ENCODE peak calls at places on chromosomes 1 and 21, in five cellular contexts. One of them, this sample, is unnamed. For H3K36me3, the result is how much of the 10 kb centered on the place peaks cover.

GRCh38 chr1:52436817-52437216 is 32.4 kb downstream of the PRPF38A start:
- DNase-seq in effector memory CD4-positive, alpha-beta T cell: no peak
- DNase-seq in esophagus squamous epithelium: no peak
- DNase-seq in HepG2: no peak
- DNase-seq in naive thymus-derived CD4-positive, alpha-beta T cell: no peak
- DNase-seq in this sample: no peak

GRCh38 chr1:59574085-59574484 is 240.7 kb upstream of the HOOK1 start:
- DNase-seq in effector memory CD4-positive, alpha-beta T cell: no peak
- DNase-seq in esophagus squamous epithelium: no peak
- DNase-seq in HepG2: no peak
- DNase-seq in naive thymus-derived CD4-positive, alpha-beta T cell: no peak
- DNase-seq in this sample: no peak

GRCh38 chr1:116873680-116874271 is 35.9 kb upstream of the PTGFRN start:
- DNase-seq in effector memory CD4-positive, alpha-beta T cell: no peak
- DNase-seq in esophagus squamous epithelium: no peak
- DNase-seq in HepG2: no peak
- DNase-seq in naive thymus-derived CD4-positive, alpha-beta T cell: no peak
- DNase-seq in this sample: no peak

GRCh38 chr1:214372092-214372491 is 91.1 kb downstream of the SMYD2 start:
- DNase-seq in effector memory CD4-positive, alpha-beta T cell: no peak
- DNase-seq in esophagus squamous epithelium: no peak
- DNase-seq in HepG2: no peak
- DNase-seq in naive thymus-derived CD4-positive, alpha-beta T cell: no peak
- DNase-seq in this sample: no peak

GRCh38 chr1:164830628-164831027 is 271.6 kb downstream of the PBX1 start:
- DNase-seq in effector memory CD4-positive, alpha-beta T cell: no peak
- DNase-seq in esophagus squamous epithelium: no peak
- DNase-seq in HepG2: no peak
- DNase-seq in naive thymus-derived CD4-positive, alpha-beta T cell: no peak
- DNase-seq in this sample: no peak

GRCh38 chr1:31122101-31122735 is 56.7 kb upstream of the PUM1 start:
- DNase-seq in effector memory CD4-positive, alpha-beta T cell: no peak
- DNase-seq in esophagus squamous epithelium: no peak
- DNase-seq in HepG2: no peak
- DNase-seq in naive thymus-derived CD4-positive, alpha-beta T cell: no peak
- DNase-seq in this sample: no peak

GRCh38 chr1:26045712-26046312 is at the start of gene SLC30A2:
- DNase-seq in effector memory CD4-positive, alpha-beta T cell: no peak
- DNase-seq in esophagus squamous epithelium: no peak
- DNase-seq in HepG2: no peak
- DNase-seq in naive thymus-derived CD4-positive, alpha-beta T cell: no peak
- DNase-seq in this sample: no peak

GRCh38 chr1:12542138-12542465 is 75.9 kb downstream of the DHRS3 start:
- DNase-seq in effector memory CD4-positive, alpha-beta T cell: no peak
- DNase-seq in esophagus squamous epithelium: no peak
- DNase-seq in HepG2: no peak
- DNase-seq in naive thymus-derived CD4-positive, alpha-beta T cell: no peak
- DNase-seq in this sample: no peak

GRCh38 chr1:236389253-236389652 is 4.8 kb upstream of the EDARADD start:
- DNase-seq in effector memory CD4-positive, alpha-beta T cell: no peak
- DNase-seq in esophagus squamous epithelium: no peak
- DNase-seq in HepG2: no peak
- DNase-seq in naive thymus-derived CD4-positive, alpha-beta T cell: no peak
- DNase-seq in this sample: no peak

GRCh38 chr21:31141389-31142021 is 103.2 kb upstream of the KRTAP19-8 start:
- DNase-seq in effector memory CD4-positive, alpha-beta T cell: no peak
- DNase-seq in esophagus squamous epithelium: no peak
- DNase-seq in HepG2: no peak
- DNase-seq in naive thymus-derived CD4-positive, alpha-beta T cell: no peak
- DNase-seq in this sample: no peak

GRCh38 chr1:180533571-180533987 is 25.2 kb upstream of the OVAAL start:
- DNase-seq in effector memory CD4-positive, alpha-beta T cell: peak
- DNase-seq in esophagus squamous epithelium: no peak
- DNase-seq in HepG2: peak
- DNase-seq in naive thymus-derived CD4-positive, alpha-beta T cell: peak
- DNase-seq in this sample: no peak

GRCh38 chr1:30715216-30715615 is 8.2 kb downstream of the MATN1 start:
- DNase-seq in effector memory CD4-positive, alpha-beta T cell: no peak
- DNase-seq in esophagus squamous epithelium: no peak
- DNase-seq in HepG2: no peak
- DNase-seq in naive thymus-derived CD4-positive, alpha-beta T cell: no peak
- DNase-seq in this sample: no peak

GRCh38 chr1:51329443-51330325 is 678 bp downstream of the TTC39A start:
- DNase-seq in effector memory CD4-positive, alpha-beta T cell: no peak
- DNase-seq in esophagus squamous epithelium: no peak
- DNase-seq in HepG2: no peak
- DNase-seq in naive thymus-derived CD4-positive, alpha-beta T cell: no peak
- DNase-seq in this sample: peak

GRCh38 chr1:33010946-33011731 is 25.5 kb downstream of the AK2 start:
- DNase-seq in effector memory CD4-positive, alpha-beta T cell: no peak
- DNase-seq in esophagus squamous epithelium: no peak
- DNase-seq in HepG2: no peak
- DNase-seq in naive thymus-derived CD4-positive, alpha-beta T cell: no peak
- DNase-seq in this sample: no peak

GRCh38 chr1:196685506-196685905 is 33.7 kb downstream of the CFH start:
- DNase-seq in effector memory CD4-positive, alpha-beta T cell: no peak
- DNase-seq in esophagus squamous epithelium: no peak
- DNase-seq in HepG2: no peak
- DNase-seq in naive thymus-derived CD4-positive, alpha-beta T cell: no peak
- DNase-seq in this sample: no peak

GRCh38 chr1:181936768-181937581 is 124.5 kb downstream of the ZNF648 start:
- DNase-seq in effector memory CD4-positive, alpha-beta T cell: peak
- DNase-seq in esophagus squamous epithelium: no peak
- DNase-seq in HepG2: peak
- DNase-seq in naive thymus-derived CD4-positive, alpha-beta T cell: peak
- DNase-seq in this sample: no peak

GRCh38 chr1:159854101-159854692 is 8.3 kb downstream of the VSIG8 start:
- DNase-seq in effector memory CD4-positive, alpha-beta T cell: no peak
- DNase-seq in esophagus squamous epithelium: no peak
- DNase-seq in HepG2: no peak
- DNase-seq in naive thymus-derived CD4-positive, alpha-beta T cell: no peak
- DNase-seq in this sample: peak

GRCh38 chr1:4489486-4489885 is 164.9 kb upstream of the AJAP1 start:
- DNase-seq in effector memory CD4-positive, alpha-beta T cell: no peak
- DNase-seq in esophagus squamous epithelium: no peak
- DNase-seq in HepG2: no peak
- DNase-seq in naive thymus-derived CD4-positive, alpha-beta T cell: no peak
- DNase-seq in this sample: no peak

GRCh38 chr21:26147535-26147934 is 23.0 kb downstream of the APP start:
- DNase-seq in effector memory CD4-positive, alpha-beta T cell: no peak
- DNase-seq in esophagus squamous epithelium: no peak
- DNase-seq in HepG2: no peak
- DNase-seq in naive thymus-derived CD4-positive, alpha-beta T cell: no peak
- DNase-seq in this sample: no peak

DNA sequence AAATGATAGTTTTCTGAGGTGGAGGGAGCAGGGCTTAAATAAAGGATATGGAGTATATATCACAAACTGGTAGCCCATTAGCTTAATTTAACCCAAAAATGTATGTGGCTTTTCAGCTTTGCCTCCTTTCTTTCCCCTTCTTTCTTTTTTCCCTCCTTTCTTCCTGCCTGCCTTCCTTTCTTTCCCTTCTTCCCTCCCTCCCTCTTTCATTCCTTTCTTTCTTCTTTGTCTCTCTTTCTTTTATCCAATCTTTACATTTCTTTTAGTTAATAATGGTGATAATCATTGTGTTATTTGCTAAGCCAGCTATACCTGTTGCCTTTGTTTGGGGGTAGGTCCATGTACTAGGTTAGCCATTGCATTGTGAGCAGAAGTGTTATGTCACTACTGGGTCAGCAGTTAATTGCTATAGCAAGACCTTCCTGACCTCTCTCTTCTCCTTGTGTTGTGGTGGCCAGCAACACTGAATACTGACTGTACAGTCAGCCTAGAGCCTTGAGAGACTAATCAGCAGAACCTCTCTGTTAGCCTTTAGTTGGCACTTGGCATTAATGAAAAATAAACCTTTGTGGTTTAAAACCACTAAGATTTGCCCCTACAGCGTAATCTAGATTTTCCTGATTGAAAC is 5.1 kb downstream of the GORAB start:
- DNase-seq in effector memory CD4-positive, alpha-beta T cell: no peak
- DNase-seq in esophagus squamous epithelium: no peak
- DNase-seq in HepG2: no peak
- DNase-seq in naive thymus-derived CD4-positive, alpha-beta T cell: no peak
- DNase-seq in this sample: no peak
- H3K36me3 ChIP-seq in effector memory CD4-positive, alpha-beta T cell: under half
- H3K36me3 ChIP-seq in esophagus squamous epithelium: under half
- H3K36me3 ChIP-seq in HepG2: under half
- H3K36me3 ChIP-seq in naive thymus-derived CD4-positive, alpha-beta T cell: under half
- H3K36me3 ChIP-seq in this sample: under half

DNA sequence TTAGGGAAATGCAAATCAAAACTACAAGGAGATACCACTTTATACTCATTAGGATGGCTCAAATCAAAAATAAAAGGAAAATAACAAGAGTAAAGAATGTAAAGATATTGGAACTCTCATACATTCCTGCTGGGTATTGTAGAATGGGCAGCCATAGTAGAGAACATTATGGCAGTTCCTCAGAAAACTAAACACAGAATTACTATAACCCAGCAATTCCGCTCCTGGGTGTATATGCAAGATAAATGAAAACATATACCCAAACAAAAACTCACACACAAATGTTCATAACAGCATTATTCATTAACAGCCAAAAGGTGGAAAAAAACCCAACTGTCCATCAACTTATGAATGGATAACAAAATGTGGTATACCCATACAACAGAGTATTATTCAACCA is 11.4 kb downstream of the BEND5 start:
- DNase-seq in effector memory CD4-positive, alpha-beta T cell: no peak
- DNase-seq in esophagus squamous epithelium: no peak
- DNase-seq in HepG2: no peak
- DNase-seq in naive thymus-derived CD4-positive, alpha-beta T cell: no peak
- DNase-seq in this sample: no peak
- H3K36me3 ChIP-seq in effector memory CD4-positive, alpha-beta T cell: under half
- H3K36me3 ChIP-seq in esophagus squamous epithelium: under half
- H3K36me3 ChIP-seq in HepG2: under half
- H3K36me3 ChIP-seq in naive thymus-derived CD4-positive, alpha-beta T cell: under half
- H3K36me3 ChIP-seq in this sample: under half

DNA sequence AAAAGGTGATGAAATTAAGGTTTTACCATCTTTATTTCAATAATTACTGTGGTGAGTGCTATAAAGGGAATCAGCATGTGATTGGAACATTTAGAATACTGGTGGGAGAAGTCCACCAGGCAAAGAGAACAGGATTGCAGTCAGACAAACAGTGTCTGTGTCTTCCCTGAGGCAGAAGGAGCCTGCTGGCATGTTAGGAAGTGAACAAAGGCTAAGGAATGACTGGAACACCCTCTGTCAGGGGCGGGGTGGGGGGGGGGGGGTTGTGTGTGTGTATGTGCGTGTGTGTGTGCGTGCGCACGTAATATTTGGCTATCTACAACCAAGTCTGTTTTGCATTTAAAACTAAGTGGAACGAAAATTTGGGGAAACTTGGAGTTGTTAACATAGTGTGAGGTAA is 30.2 kb downstream of the SRRM1 start:
- DNase-seq in effector memory CD4-positive, alpha-beta T cell: no peak
- DNase-seq in esophagus squamous epithelium: no peak
- DNase-seq in HepG2: no peak
- DNase-seq in naive thymus-derived CD4-positive, alpha-beta T cell: no peak
- DNase-seq in this sample: no peak
- H3K36me3 ChIP-seq in effector memory CD4-positive, alpha-beta T cell: half or more
- H3K36me3 ChIP-seq in esophagus squamous epithelium: under half
- H3K36me3 ChIP-seq in HepG2: under half
- H3K36me3 ChIP-seq in naive thymus-derived CD4-positive, alpha-beta T cell: under half
- H3K36me3 ChIP-seq in this sample: under half

DNA sequence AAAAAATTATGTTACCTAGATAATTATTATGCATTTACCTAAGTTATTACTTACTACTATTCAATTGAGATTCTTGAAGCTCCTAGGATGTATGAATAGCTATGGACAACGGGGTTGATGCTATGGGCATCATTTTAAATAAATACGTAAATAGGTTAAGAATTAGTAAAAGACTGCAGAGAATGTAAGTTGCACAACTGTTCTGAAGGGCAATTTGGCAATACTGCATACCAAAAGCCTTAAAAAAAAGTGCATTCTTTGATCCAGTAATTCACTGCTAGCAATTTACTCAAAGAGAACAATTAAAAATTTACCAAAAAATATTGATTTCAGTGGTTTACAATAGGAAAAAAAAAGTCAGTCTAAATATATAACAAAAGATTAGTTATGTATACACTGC is 3.5 kb downstream of the ARPC5 start:
- DNase-seq in effector memory CD4-positive, alpha-beta T cell: no peak
- DNase-seq in esophagus squamous epithelium: no peak
- DNase-seq in HepG2: peak
- DNase-seq in naive thymus-derived CD4-positive, alpha-beta T cell: no peak
- DNase-seq in this sample: no peak
- H3K36me3 ChIP-seq in effector memory CD4-positive, alpha-beta T cell: under half
- H3K36me3 ChIP-seq in esophagus squamous epithelium: under half
- H3K36me3 ChIP-seq in HepG2: under half
- H3K36me3 ChIP-seq in naive thymus-derived CD4-positive, alpha-beta T cell: under half
- H3K36me3 ChIP-seq in this sample: under half

GRCh38 chr1:85427844-85428243 is 37.1 kb downstream of the DDAH1 start:
- DNase-seq in effector memory CD4-positive, alpha-beta T cell: no peak
- DNase-seq in esophagus squamous epithelium: no peak
- DNase-seq in HepG2: no peak
- DNase-seq in naive thymus-derived CD4-positive, alpha-beta T cell: no peak
- DNase-seq in this sample: no peak
- H3K36me3 ChIP-seq in effector memory CD4-positive, alpha-beta T cell: under half
- H3K36me3 ChIP-seq in esophagus squamous epithelium: under half
- H3K36me3 ChIP-seq in HepG2: under half
- H3K36me3 ChIP-seq in naive thymus-derived CD4-positive, alpha-beta T cell: under half
- H3K36me3 ChIP-seq in this sample: under half

GRCh38 chr1:85268801-85269585 is 7.4 kb downstream of the BCL10 start:
- DNase-seq in effector memory CD4-positive, alpha-beta T cell: no peak
- DNase-seq in esophagus squamous epithelium: no peak
- DNase-seq in HepG2: peak
- DNase-seq in naive thymus-derived CD4-positive, alpha-beta T cell: no peak
- DNase-seq in this sample: no peak
- H3K36me3 ChIP-seq in effector memory CD4-positive, alpha-beta T cell: under half
- H3K36me3 ChIP-seq in esophagus squamous epithelium: under half
- H3K36me3 ChIP-seq in HepG2: under half
- H3K36me3 ChIP-seq in naive thymus-derived CD4-positive, alpha-beta T cell: under half
- H3K36me3 ChIP-seq in this sample: under half

GRCh38 chr1:16129921-16130543 is 25.8 kb downstream of the EPHA2 start:
- DNase-seq in effector memory CD4-positive, alpha-beta T cell: no peak
- DNase-seq in esophagus squamous epithelium: no peak
- DNase-seq in HepG2: no peak
- DNase-seq in naive thymus-derived CD4-positive, alpha-beta T cell: no peak
- DNase-seq in this sample: peak
- H3K36me3 ChIP-seq in effector memory CD4-positive, alpha-beta T cell: under half
- H3K36me3 ChIP-seq in esophagus squamous epithelium: under half
- H3K36me3 ChIP-seq in HepG2: half or more
- H3K36me3 ChIP-seq in naive thymus-derived CD4-positive, alpha-beta T cell: under half
- H3K36me3 ChIP-seq in this sample: half or more

DNA sequence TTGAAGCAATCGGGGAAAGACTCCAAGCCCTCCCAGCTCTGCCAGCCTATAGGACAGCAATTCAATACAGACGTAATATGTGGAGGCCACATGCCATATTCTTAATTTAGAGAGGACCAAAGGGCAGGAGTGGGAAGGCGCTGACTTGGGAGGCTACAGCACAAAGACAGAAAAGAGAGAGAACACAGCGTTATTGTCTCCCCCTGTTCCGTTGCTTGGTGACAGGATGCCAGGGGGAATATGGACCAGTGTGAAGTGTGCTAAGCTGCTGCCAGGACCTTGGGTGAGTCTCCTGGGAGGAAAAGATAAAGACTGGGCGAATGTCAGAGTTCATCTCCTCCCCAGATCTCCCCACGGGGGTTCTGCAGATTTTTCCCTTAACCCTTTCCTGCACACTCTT is 102.1 kb upstream of the ADAR start:
- DNase-seq in effector memory CD4-positive, alpha-beta T cell: no peak
- DNase-seq in esophagus squamous epithelium: no peak
- DNase-seq in HepG2: no peak
- DNase-seq in naive thymus-derived CD4-positive, alpha-beta T cell: no peak
- DNase-seq in this sample: no peak
- H3K36me3 ChIP-seq in effector memory CD4-positive, alpha-beta T cell: under half
- H3K36me3 ChIP-seq in esophagus squamous epithelium: under half
- H3K36me3 ChIP-seq in HepG2: under half
- H3K36me3 ChIP-seq in naive thymus-derived CD4-positive, alpha-beta T cell: under half
- H3K36me3 ChIP-seq in this sample: under half